ENCODE peak calls at places on chromosomes 6 and 20, in ten cellular contexts. G is choroid plexus epithelial cell, R is cardiac fibroblast, O is cardiac muscle cell, U is AG10803, H is heart right ventricle, E is fibroblast of lung, D is IMR-90, T is BJ, A is heart left ventricle. C is an unnamed sample.

GRCh38 chr6:5671604-5672559 is 334.8 kb downstream of the NRN1 start:
- DNase-seq in U (peak), T (no peak), O (no peak), G (no peak), A (no peak), D (no peak), R (no peak), H (no peak), E (no peak), C (no peak)

GRCh38 chr20:24576447-24576846 is 107.0 kb downstream of the SYNDIG1 start:
- DNase-seq in E (no peak), H (no peak), A (no peak), O (no peak), R (no peak), G (no peak), T (no peak), D (no peak), U (no peak), C (no peak)

GRCh38 chr20:24331939-24332338 is 137.5 kb upstream of the SYNDIG1 start:
- DNase-seq in T (no peak), G (no peak), O (no peak), H (no peak), E (no peak), A (no peak), U (no peak), R (no peak), D (no peak), C (no peak)

GRCh38 chr6:159819932-159820640 is 20.0 kb downstream of the PNLDC1 start:
- DNase-seq in G (peak), H (no peak), A (no peak), E (no peak), U (no peak), O (no peak), D (no peak), R (no peak), T (no peak), C (no peak)

GRCh38 chr6:138278326-138278725 is 60.0 kb upstream of the PBOV1 start:
- DNase-seq in G (peak), T (no peak), H (no peak), U (peak), O (peak), R (peak), A (peak), D (peak), E (no peak), C (no peak)

GRCh38 chr20:58127731-58128130 is 100.7 kb downstream of the ANKRD60 start:
- DNase-seq in O (peak), R (peak), T (peak), G (peak), U (peak), H (no peak), E (peak), D (peak), A (no peak), C (peak)

GRCh38 chr6:56370591-56371198 is 123.3 kb upstream of the COL21A1 start:
- DNase-seq in R (peak), E (peak), H (no peak), O (peak), D (peak), A (peak), G (peak), T (peak), U (peak), C (peak)

GRCh38 chr6:163814494-163815364 is 400.2 kb downstream of the QKI start:
- DNase-seq in U (peak), G (peak), O (peak), T (peak), D (peak), R (peak), A (peak), H (no peak), E (peak), C (peak)

GRCh38 chr6:8080338-8081151 is 16.4 kb upstream of the BLOC1S5 start:
- DNase-seq in T (no peak), H (no peak), G (peak), R (peak), D (peak), E (peak), O (peak), A (no peak), U (peak), C (no peak)

GRCh38 chr20:58721951-58722371 is 29.4 kb downstream of the NPEPL1 start:
- DNase-seq in G (no peak), A (peak), T (no peak), R (no peak), D (no peak), U (no peak), H (no peak), E (no peak), O (no peak), C (no peak)

GRCh38 chr20:61560361-61560853 is 308.3 kb downstream of the CDH4 start:
- DNase-seq in A (peak), T (peak), O (peak), U (peak), H (no peak), G (peak), D (peak), E (peak), R (peak), C (peak)

GRCh38 chr6:156379946-156380707 is 397.1 kb upstream of the ARID1B start:
- DNase-seq in A (no peak), O (peak), H (no peak), R (peak), T (peak), G (peak), E (peak), U (peak), D (peak), C (peak)

GRCh38 chr6:8335371-8335770 is 100.0 kb downstream of the SLC35B3 start:
- DNase-seq in H (no peak), E (no peak), D (no peak), O (no peak), U (no peak), G (no peak), R (no peak), T (no peak), A (no peak), C (no peak)

GRCh38 chr20:38430679-38431325 is 4.3 kb downstream of the SNHG17 start:
- DNase-seq in R (no peak), T (no peak), O (no peak), G (no peak), D (peak), H (no peak), A (no peak), E (no peak), U (peak), C (no peak)

GRCh38 chr6:12545141-12545540 is 171.4 kb upstream of the PHACTR1 start:
- DNase-seq in T (no peak), H (no peak), A (no peak), R (no peak), G (no peak), O (no peak), E (no peak), U (no peak), D (no peak), C (no peak)

GRCh38 chr6:34146021-34146782 is at the start of gene GRM4:
- DNase-seq in A (no peak), G (no peak), R (no peak), D (no peak), O (no peak), E (no peak), U (no peak), T (no peak), H (no peak), C (no peak)

GRCh38 chr20:872855-873520 is 39.5 kb downstream of the FAM110A start:
- DNase-seq in G (no peak), E (no peak), H (no peak), T (no peak), U (no peak), D (no peak), R (no peak), O (no peak), A (no peak), C (no peak)

GRCh38 chr6:2503816-2504494 is 246.8 kb downstream of the MYLK4 start:
- DNase-seq in R (peak), T (no peak), D (peak), O (peak), H (no peak), E (peak), U (peak), G (peak), A (no peak), C (no peak)

GRCh38 chr6:1187293-1188131 is 124.4 kb upstream of the FOXQ1 start:
- DNase-seq in A (no peak), T (no peak), H (no peak), R (no peak), D (no peak), U (no peak), G (no peak), O (no peak), E (no peak), C (no peak)

GRCh38 chr6:25899123-25899522 is 25.1 kb upstream of the SLC17A3 start:
- DNase-seq in A (no peak), E (no peak), D (no peak), H (no peak), G (no peak), T (no peak), O (no peak), R (no peak), U (no peak), C (no peak)

GRCh38 chr6:56101141-56101553 is 146.2 kb downstream of the COL21A1 start:
- DNase-seq in H (no peak), A (no peak), G (peak), O (peak), U (peak), D (peak), E (peak), T (peak), R (peak), C (peak)

GRCh38 chr20:37994512-37994911 is 38.7 kb downstream of the TTI1 start:
- DNase-seq in T (no peak), G (peak), D (peak), O (peak), H (no peak), E (peak), A (no peak), R (peak), U (peak), C (no peak)

GRCh38 chr6:166922937-166923336 is 33.4 kb downstream of the RNASET2 start:
- DNase-seq in U (no peak), G (no peak), O (no peak), D (no peak), E (no peak), H (no peak), A (no peak), R (no peak), T (no peak), C (no peak)

GRCh38 chr20:571754-572331 is 28.3 kb upstream of the CSNK2A1 start:
- DNase-seq in A (peak), G (no peak), T (no peak), D (no peak), O (peak), U (peak), H (peak), E (peak), R (peak), C (no peak)

GRCh38 chr6:53048431-53049195 is 16.6 kb upstream of the FBXO9 start:
- DNase-seq in D (peak), T (no peak), H (no peak), O (peak), G (peak), A (no peak), E (peak), U (peak), R (peak), C (peak)

GRCh38 chr20:4795394-4795793 is 73.7 kb downstream of the PRND start:
- DNase-seq in A (no peak), T (no peak), H (no peak), O (peak), U (peak), G (peak), E (peak), R (peak), D (peak), C (peak)

GRCh38 chr6:118187568-118188164 is 280.6 kb downstream of the SLC35F1 start:
- DNase-seq in R (peak), T (no peak), D (no peak), O (peak), E (peak), A (no peak), H (no peak), U (peak), G (peak), C (no peak)

GRCh38 chr20:1225729-1226313 is at the start of gene RAD21L1:
- DNase-seq in R (peak), G (peak), A (peak), E (peak), T (no peak), D (peak), O (peak), U (peak), H (peak), C (no peak)

GRCh38 chr6:121755500-121755899 is 320.1 kb downstream of the GJA1 start:
- DNase-seq in E (no peak), H (no peak), U (peak), D (no peak), O (no peak), A (no peak), T (no peak), G (peak), R (no peak), C (no peak)

GRCh38 chr6:130761286-130761685 is 65.9 kb upstream of the SMLR1 start:
- DNase-seq in U (peak), T (no peak), G (no peak), R (no peak), E (no peak), O (no peak), H (no peak), A (no peak), D (no peak), C (no peak)

GRCh38 chr6:130756836-130757235 is 70.4 kb upstream of the SMLR1 start:
- DNase-seq in E (no peak), T (no peak), O (no peak), R (no peak), U (no peak), H (no peak), D (no peak), G (no peak), A (no peak), C (no peak)

GRCh38 chr6:130758818-130759217 is 68.4 kb upstream of the SMLR1 start:
- DNase-seq in T (no peak), D (no peak), O (no peak), A (no peak), R (no peak), G (no peak), U (no peak), E (no peak), H (no peak), C (no peak)

GRCh38 chr6:130755368-130756034 is 71.7 kb upstream of the SMLR1 start:
- DNase-seq in A (no peak), D (no peak), R (no peak), H (no peak), O (no peak), E (no peak), T (no peak), G (no peak), U (no peak), C (no peak)

DNA sequence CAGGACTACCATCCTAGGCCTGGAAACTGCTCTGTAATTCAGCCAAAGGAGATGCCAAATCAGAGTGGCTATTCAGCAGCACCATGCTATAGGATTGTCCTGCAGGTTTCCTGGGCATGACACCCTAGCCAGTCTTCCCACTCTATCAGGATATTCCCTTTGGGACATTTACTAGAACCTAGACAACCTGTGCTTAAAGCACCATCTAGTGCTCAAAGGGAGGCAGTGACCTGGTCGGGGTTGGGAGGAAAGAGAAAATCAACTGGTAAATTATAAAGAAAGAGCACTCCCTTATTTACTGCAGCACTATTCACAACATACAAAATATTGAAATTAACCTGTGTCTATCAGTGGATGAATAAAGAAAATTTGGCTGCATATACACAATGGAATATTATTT is 67.2 kb upstream of the SMLR1 start:
- DNase-seq in O (peak), G (peak), A (no peak), D (peak), T (no peak), E (peak), H (no peak), R (peak), U (peak), C (peak)
- TF ChIP-seq CTCF in O (peak), G (peak), A (no peak), D (peak), T (peak), E (peak), H (peak), R (peak), U (peak), C (peak)

GRCh38 chr6:158191769-158192168 is 23.6 kb downstream of the GTF2H5 start:
- DNase-seq in E (no peak), O (no peak), G (no peak), D (no peak), U (no peak), A (no peak), T (no peak), R (no peak), H (no peak), C (no peak)

GRCh38 chr6:158198461-158198860 is 30.3 kb downstream of the GTF2H5 start:
- DNase-seq in D (no peak), O (no peak), H (no peak), T (no peak), R (no peak), G (no peak), U (no peak), E (no peak), A (no peak), C (no peak)

GRCh38 chr6:158191032-158191431 is 22.9 kb downstream of the GTF2H5 start:
- DNase-seq in H (no peak), U (no peak), G (no peak), T (no peak), A (no peak), R (no peak), E (no peak), D (no peak), O (no peak), C (no peak)

GRCh38 chr6:158194487-158195280 is 26.5 kb downstream of the GTF2H5 start:
- DNase-seq in A (no peak), O (no peak), E (no peak), G (no peak), U (no peak), R (no peak), H (no peak), T (no peak), D (no peak), C (no peak)
- H3K4me3 ChIP-seq in A (no peak), O (no peak), E (no peak), G (no peak), U (no peak), R (no peak), H (no peak), T (no peak), D (no peak), C (no peak)

DNA sequence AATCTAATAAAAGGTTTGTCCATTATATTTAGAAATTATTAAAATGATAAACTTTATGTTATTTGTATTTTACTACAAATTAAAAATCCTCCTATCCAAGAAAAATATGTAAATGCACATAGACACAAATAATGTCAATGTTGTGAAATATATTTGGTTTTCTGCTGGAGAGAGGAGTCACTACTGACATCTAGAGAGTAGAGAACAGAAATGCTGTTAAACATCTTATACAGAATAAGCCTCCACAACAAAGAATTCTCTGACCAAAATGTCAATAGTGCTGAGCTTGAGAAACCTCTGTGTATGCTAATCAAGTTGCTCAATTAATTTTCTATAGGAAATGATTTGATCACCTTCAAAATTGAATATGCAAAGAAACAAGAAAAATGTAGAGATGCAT is 12.4 kb downstream of the HTR1B start:
- DNase-seq in E (peak), A (no peak), R (peak), T (no peak), G (peak), D (peak), U (peak), H (no peak), O (peak), C (no peak)
- TF ChIP-seq CTCF in E (peak), A (peak), R (peak), T (peak), G (peak), D (peak), U (peak), H (peak), O (peak), C (no peak)

DNA sequence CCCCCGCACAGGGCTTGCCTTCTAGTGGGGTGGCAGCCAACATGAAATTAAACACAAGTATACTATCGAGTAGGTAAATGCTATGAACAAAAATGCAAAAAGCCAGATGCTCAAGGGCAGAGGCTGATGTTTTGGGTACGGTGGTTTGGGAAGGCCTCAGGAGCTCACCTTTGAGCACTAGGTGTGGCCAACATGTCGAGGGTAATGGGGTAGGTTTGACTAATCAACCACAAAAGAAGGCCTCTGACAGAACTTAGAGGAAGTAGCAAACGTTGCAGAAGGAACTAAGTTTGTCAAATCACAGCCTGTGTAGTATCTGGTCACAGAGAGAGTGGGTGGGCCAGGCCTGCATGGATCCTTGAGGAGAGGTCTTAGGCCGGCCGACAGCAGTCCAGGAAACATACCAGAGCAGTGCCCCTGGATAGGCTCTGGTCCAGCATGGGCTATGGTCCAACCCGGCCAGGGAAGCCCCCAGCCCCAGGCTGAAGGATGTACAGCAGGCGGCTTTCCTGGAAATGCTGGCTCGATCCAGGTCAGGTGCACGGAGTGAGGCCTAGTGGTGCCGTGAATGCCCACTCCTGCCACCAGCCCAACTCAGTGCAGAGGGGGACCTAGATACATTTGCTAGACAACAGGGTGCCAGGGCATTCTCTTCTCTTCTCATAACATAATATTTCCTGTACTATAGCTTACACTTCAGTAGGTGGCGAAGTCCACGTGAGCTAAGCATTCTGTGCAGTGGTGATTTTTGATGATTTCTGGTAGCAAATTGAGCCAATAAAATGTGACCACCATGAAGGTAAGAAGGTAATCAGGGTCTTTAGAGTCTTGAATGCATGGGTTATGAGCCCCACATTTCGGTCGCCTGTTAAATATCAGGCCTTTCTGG is 56.3 kb upstream of the CD93 start:
- DNase-seq in T (no peak), U (no peak), D (no peak), R (no peak), A (no peak), H (no peak), E (no peak), O (no peak), G (no peak), C (no peak)
- H3K4me3 ChIP-seq in T (no peak), U (no peak), D (no peak), R (no peak), A (no peak), H (no peak), E (no peak), O (no peak), G (no peak), C (no peak)

DNA sequence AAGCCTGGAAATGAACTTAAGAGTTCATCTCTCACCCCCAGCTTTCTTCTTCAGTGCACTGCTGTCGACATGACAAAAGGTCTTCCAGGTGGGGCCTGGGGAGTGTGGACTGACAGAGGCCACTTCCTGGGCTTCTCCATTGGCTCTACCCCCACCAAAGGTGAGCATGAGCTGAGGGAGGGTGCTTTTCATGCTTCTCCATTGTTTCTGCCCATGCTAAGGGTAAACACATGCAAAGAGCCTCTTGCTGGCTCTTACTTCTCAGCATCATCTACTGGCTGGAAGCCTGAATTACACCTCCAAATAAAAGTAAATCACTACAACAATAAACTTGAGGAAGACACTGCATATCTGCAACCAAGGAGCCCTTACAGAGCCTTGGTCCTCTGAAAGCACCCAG is 227.2 kb downstream of the EPM2A start:
- DNase-seq in G (peak), A (no peak), O (peak), H (no peak), D (no peak), U (no peak), R (no peak), T (no peak), E (no peak), C (no peak)
- TF ChIP-seq CTCF in G (peak), A (no peak), O (peak), H (no peak), D (no peak), U (no peak), R (no peak), T (peak), E (no peak), C (peak)